ENCODE peak calls at places on chromosomes 4 and X, in six cellular contexts. Z, A, F, B, Y and P are unnamed samples.

GRCh38 chr4:188053302-188053701 is 56.1 kb downstream of the TRIML2 start:
- DNase-seq in A (no peak), F (peak; percentile 16), Z (no peak), B (no peak), Y (no peak), P (no peak)

GRCh38 chr4:1109898-1110506 is 3.4 kb downstream of the RNF212 start:
- DNase-seq in B (no peak), Z (no peak), Y (no peak), A (no peak), F (no peak), P (no peak)

GRCh38 chr4:145177906-145178538 is 2.4 kb downstream of the OTUD4 start:
- DNase-seq in Y (peak; percentile 13), Z (no peak), F (no peak), A (no peak), B (no peak), P (no peak)

GRCh38 chr4:36349904-36350554 is 68.6 kb downstream of the DTHD1 start:
- DNase-seq in A (no peak), F (no peak), Z (no peak), B (no peak), Y (no peak), P (no peak)

GRCh38 chr4:10701702-10702460 is 17.3 kb upstream of the CLNK start:
- DNase-seq in Z (no peak), Y (no peak), A (no peak), F (no peak), B (no peak), P (no peak)

GRCh38 chr4:136768925-136769275 is 763.4 kb downstream of the PCDH18 start:
- DNase-seq in A (no peak), Y (no peak), Z (no peak), B (no peak), F (no peak), P (no peak)

GRCh38 chrX:129653181-129653984 is 1.4 kb downstream of the APLN start:
- DNase-seq in Z (no peak), A (no peak), Y (no peak), B (no peak), F (no peak), P (no peak)

GRCh38 chrX:154457491-154458115 is 478 bp upstream of the PLXNA3 start:
- DNase-seq in A (no peak), B (peak; percentile 70), Z (no peak), Y (peak; percentile 77), F (no peak), P (no peak)

GRCh38 chrX:71378752-71379151 is 12.6 kb downstream of the TAF1 start:
- DNase-seq in F (no peak), A (no peak), B (no peak), Y (no peak), Z (no peak), P (no peak)

GRCh38 chrX:16082470-16083085 is 40.8 kb upstream of the GRPR start:
- DNase-seq in F (no peak), B (no peak), Y (no peak), Z (no peak), A (no peak), P (no peak)

GRCh38 chr4:95267081-95267480 is 281.7 kb downstream of the UNC5C start:
- DNase-seq in Y (no peak), B (no peak), Z (no peak), F (no peak), A (no peak), P (no peak)